ENCODE peak calls at places on chromosomes 1 and 21, in six cellular contexts. C is fibroblast of lung, R is right lobe of liver, P is heart right ventricle, Y is gastrocnemius medialis, W is mucosa of descending colon. O is an unnamed sample.

GRCh38 chr21:38247738-38248509 is 8.9 kb upstream of the KCNJ15 start:
- DNase-seq in C (no peak), R (no peak), P (no peak), Y (no peak), W (no peak), O (no peak)

GRCh38 chr1:25810341-25811299 is 9.1 kb upstream of the MTFR1L start:
- DNase-seq in C (no peak), R (peak; percentile 74), P (peak; percentile 81), Y (peak; percentile 44), W (peak; percentile 85), O (peak; percentile 79)

GRCh38 chr1:94963864-94964263 is 37.0 kb upstream of the CNN3 start:
- DNase-seq in C (no peak), R (no peak), P (no peak), Y (no peak), W (no peak), O (no peak)

GRCh38 chr1:240653030-240653429 is 41.1 kb upstream of the GREM2 start:
- DNase-seq in C (no peak), R (no peak), P (no peak), Y (no peak), W (no peak), O (no peak)

GRCh38 chr1:47191940-47192457 is 2.2 kb upstream of the PDZK1IP1 start:
- DNase-seq in C (no peak), R (no peak), P (no peak), Y (no peak), W (no peak), O (no peak)

GRCh38 chr21:38346286-38346685 is 89.5 kb downstream of the KCNJ15 start:
- DNase-seq in C (no peak), R (no peak), P (no peak), Y (no peak), W (no peak), O (no peak)

GRCh38 chr1:151832318-151832984 is 849 bp upstream of the RORC start:
- DNase-seq in C (no peak), R (peak; percentile 97), P (peak; percentile 75), Y (peak; percentile 96), W (peak; percentile 89), O (peak; percentile 69)

GRCh38 chr21:37899141-37899540 is 17.1 kb downstream of the KCNJ6 start:
- DNase-seq in C (no peak), R (no peak), P (no peak), Y (no peak), W (no peak), O (no peak)

GRCh38 chr1:4854379-4854778 is 200.0 kb downstream of the AJAP1 start:
- DNase-seq in C (no peak), R (no peak), P (no peak), Y (no peak), W (no peak), O (no peak)

GRCh38 chr1:214547747-214548146 is 3.7 kb downstream of the PTPN14 start:
- DNase-seq in C (no peak), R (no peak), P (no peak), Y (no peak), W (no peak), O (no peak)

GRCh38 chr1:222994506-222995229 is 148.4 kb downstream of the TLR5 start:
- DNase-seq in C (peak; percentile 79), R (no peak), P (no peak), Y (no peak), W (no peak), O (peak; percentile 73)

GRCh38 chr1:172429324-172430127 is 9.0 kb downstream of the C1orf105 start:
- DNase-seq in C (peak; percentile 68), R (no peak), P (no peak), Y (no peak), W (no peak), O (peak; percentile 88)

GRCh38 chr1:31248276-31248675 is 8.6 kb upstream of the NKAIN1 start:
- DNase-seq in C (no peak), R (no peak), P (no peak), Y (no peak), W (no peak), O (no peak)

GRCh38 chr1:44501022-44501910 is 96.2 kb downstream of the RNF220 start:
- DNase-seq in C (no peak), R (no peak), P (peak; percentile 35), Y (no peak), W (no peak), O (no peak)

GRCh38 chr1:27577504-27578188 is 26.3 kb downstream of the AHDC1 start:
- DNase-seq in C (no peak), R (no peak), P (no peak), Y (no peak), W (no peak), O (no peak)

GRCh38 chr1:1122078-1122811 is 6.4 kb upstream of the C1orf159 start:
- DNase-seq in C (peak; percentile 45), R (peak; percentile 88), P (peak; percentile 88), Y (peak; percentile 35), W (peak; percentile 93), O (peak; percentile 92)

GRCh38 chr1:186082235-186082937 is 292.7 kb downstream of the TPR start:
- DNase-seq in C (peak; percentile 44), R (peak; percentile 73), P (peak; percentile 38), Y (peak; percentile 66), W (peak; percentile 72), O (peak; percentile 61)

GRCh38 chr1:66751160-66751559 is 1.1 kb upstream of the DYNLT5 start:
- DNase-seq in C (no peak), R (no peak), P (no peak), Y (no peak), W (no peak), O (no peak)

GRCh38 chr1:159000070-159000409 is 9.7 kb upstream of the IFI16 start:
- DNase-seq in C (no peak), R (no peak), P (no peak), Y (no peak), W (no peak), O (peak; percentile 73)

DNA sequence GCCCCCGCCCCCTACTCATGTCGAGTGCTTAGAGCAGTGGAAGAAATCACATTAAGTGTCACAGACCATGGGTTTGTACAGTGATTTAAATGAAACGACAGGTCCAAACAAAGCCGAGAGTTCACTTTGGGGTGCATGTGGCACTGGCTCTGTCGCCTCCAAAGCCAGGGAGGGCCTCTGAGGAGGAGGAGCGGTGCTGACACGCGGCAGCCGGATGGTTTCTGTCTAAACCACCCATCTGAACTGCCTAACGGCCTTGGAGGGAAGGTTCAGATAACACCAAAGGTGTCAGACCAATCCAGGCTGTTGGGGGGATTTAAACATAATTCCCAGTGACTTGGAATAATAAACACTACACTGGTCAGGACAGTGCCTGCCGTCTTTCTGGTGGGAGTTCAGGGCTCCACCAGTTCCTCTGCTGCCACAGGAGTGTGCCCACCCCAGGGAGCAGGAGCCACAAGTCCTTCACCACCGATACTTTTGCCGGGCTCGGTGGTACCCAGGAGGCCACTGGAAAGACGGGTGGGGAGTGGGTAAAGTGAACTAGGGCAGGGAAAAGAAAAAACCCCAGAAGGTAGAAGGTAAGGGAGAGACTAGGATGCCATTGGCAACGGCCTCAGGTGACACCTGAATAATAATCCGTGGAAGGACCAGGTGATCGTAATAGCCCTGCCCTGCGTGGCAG is 78.2 kb downstream of the SLC66A1 start:
- DNase-seq in C (no peak), R (no peak), P (no peak), Y (no peak), W (no peak), O (no peak)
- H3K4me1 ChIP-seq in C (peaks cover 37% of the 10 kb centered on the region), R (peaks cover 15% of the 10 kb centered on the region), P (peaks cover 67% of the 10 kb centered on the region), Y (peaks cover 31% of the 10 kb centered on the region), W (peaks cover 50% of the 10 kb centered on the region), O (peaks cover 27% of the 10 kb centered on the region)

GRCh38 chr1:2274968-2275475 is 46.9 kb downstream of the SKI start:
- DNase-seq in C (no peak), R (peak; percentile 37), P (peak; percentile 20), Y (no peak), W (no peak), O (no peak)
- H3K4me1 ChIP-seq in C (peaks cover 48% of the 10 kb centered on the region), R (peaks cover 58% of the 10 kb centered on the region), P (peaks cover 100% of the 10 kb centered on the region), Y (peaks cover 88% of the 10 kb centered on the region), W (peaks cover 71% of the 10 kb centered on the region), O (peaks cover 82% of the 10 kb centered on the region)

DNA sequence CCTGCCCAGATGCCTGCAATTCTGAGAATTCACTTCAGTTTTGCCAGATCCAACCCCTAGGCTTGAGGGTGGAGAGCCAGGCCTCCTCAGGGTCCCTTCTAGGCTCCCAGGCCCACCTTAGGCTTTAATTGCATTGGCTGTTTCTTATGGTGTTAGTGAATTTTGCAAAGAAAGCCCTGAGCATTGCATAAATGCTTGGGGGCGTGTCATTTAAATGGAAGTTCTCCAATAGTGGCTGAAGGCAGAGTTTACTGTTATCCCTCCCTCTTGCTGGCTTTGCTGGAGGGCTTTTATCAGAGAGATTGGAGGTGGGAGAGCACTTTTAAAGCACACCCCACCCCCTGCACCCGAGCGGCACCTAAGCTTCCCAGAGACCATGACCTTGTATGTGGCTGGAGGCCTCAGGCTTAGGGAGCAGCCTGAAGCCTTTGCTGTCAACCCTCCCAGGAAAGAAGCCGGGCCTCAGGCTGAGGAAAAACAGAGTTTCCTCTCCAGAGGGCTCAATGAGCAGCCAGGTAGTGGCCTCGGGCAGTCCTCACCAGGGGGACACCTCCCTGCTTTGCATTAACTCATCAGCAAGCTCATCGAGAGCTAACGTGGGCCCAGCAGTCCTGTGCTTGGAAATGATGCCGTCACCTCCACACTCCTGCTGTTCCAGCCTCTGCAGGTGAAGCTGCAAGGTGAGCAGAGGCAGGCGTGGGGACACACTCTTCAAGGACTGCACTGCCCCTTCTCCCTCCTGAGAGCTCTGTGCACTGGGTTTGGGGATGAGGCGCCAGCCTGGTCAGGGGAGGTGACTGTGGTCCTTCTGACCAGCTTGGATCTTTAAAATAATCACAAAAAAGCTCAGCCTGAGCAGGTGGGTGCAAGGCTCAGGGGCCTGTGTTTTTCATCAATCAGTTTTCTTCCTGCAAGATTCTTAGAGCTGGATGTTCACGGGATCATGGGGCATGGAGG is 58.0 kb downstream of the STUM start:
- DNase-seq in C (no peak), R (no peak), P (no peak), Y (no peak), W (no peak), O (peak; percentile 67)
- H3K4me1 ChIP-seq in C (peaks cover 13% of the 10 kb centered on the region), R (peaks cover 4% of the 10 kb centered on the region), P (peaks cover 50% of the 10 kb centered on the region), Y (peaks cover 6% of the 10 kb centered on the region), W (no peaks in the 10 kb centered on the region), O (peaks cover 79% of the 10 kb centered on the region)

GRCh38 chr1:21314797-21315396 is 24.6 kb upstream of the ECE1 start:
- DNase-seq in C (no peak), R (no peak), P (no peak), Y (no peak), W (no peak), O (no peak)

GRCh38 chr1:21313886-21314796 is 23.9 kb upstream of the ECE1 start:
- DNase-seq in C (no peak), R (no peak), P (peak; percentile 44), Y (no peak), W (no peak), O (peak; percentile 79)

GRCh38 chr1:21311016-21311415 is 20.8 kb upstream of the ECE1 start:
- DNase-seq in C (no peak), R (no peak), P (no peak), Y (no peak), W (no peak), O (peak; percentile 33)

GRCh38 chr1:21312407-21312992 is 22.2 kb upstream of the ECE1 start:
- DNase-seq in C (no peak), R (no peak), P (no peak), Y (no peak), W (no peak), O (no peak)

DNA sequence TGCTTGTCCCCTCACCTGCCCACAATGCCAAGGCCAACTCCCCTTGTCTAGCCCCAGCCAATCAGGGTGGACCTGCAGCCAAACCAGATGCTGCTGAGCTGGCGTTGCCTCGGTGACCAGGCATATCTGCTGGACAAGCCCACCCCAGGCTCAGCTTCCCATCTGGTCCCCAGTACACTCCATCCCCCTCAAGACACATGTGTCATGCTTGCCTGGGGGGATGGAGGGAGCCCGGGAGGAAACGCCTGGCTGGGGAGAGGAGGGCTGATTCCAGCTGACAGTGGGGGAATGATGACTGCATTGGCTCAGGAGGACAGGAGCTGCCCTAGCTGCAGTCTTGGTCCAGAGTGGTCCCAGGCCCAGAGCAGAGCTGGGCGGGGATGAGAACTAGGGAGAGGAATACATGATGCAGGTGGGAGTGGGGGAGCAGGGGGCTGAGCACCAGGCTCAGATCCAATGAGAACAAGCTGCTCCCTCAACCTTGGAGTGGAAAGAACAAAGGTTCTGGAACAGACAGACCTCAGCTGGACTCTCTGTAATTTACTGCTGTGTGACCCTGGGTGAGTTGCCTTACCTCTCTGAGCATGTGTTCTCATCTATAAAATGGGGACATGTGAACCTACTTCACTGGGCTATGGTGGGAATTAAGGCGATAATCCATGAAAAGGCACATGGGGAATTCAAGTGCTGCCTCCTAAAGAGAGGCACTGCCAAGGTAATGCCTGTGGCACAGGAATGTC is 23.1 kb upstream of the ECE1 start:
- DNase-seq in C (peak; percentile 72), R (no peak), P (no peak), Y (no peak), W (no peak), O (peak; percentile 48)
- H3K4me1 ChIP-seq in C (peaks cover 47% of the 10 kb centered on the region), R (peaks cover 6% of the 10 kb centered on the region), P (peaks cover 51% of the 10 kb centered on the region), Y (peaks cover 15% of the 10 kb centered on the region), W (peaks cover 11% of the 10 kb centered on the region), O (peaks cover 76% of the 10 kb centered on the region)

O was measured in adipocyte.